ENCODE peak calls at places on chromosomes 4 and X, in nine cellular contexts. One of them, this sample, is unnamed.

GRCh38 chrX:135431886-135432285 is 10.1 kb downstream of the SMIM10L2A start:
- DNase-seq in A172: no peak
- DNase-seq in NCI-H1417: no peak
- DNase-seq in GM12878: no peak
- DNase-seq in activated CD8-positive, alpha-beta T cell treated with anti-CD3 and anti-CD28 coated beads, Interleukin-2, amount 10 ng/mL, durations not matched to agents 7 days and 5 days: no peak
- DNase-seq in mucosa of descending colon: no peak
- DNase-seq in left kidney: no peak
- DNase-seq in heart right ventricle: no peak
- DNase-seq in NCI-H748 treated with DMSO at 0.1 percent for 48 hours: no peak
- DNase-seq in this sample: no peak

GRCh38 chrX:7614616-7615015 is 228.4 kb upstream of the VCX start:
- DNase-seq in left kidney: peak; percentile 24
- DNase-seq in A172: no peak
- DNase-seq in GM12878: no peak
- DNase-seq in NCI-H1417: peak; percentile 82
- DNase-seq in NCI-H748 treated with DMSO at 0.1 percent for 48 hours: peak; percentile 95
- DNase-seq in heart right ventricle: no peak
- DNase-seq in activated CD8-positive, alpha-beta T cell treated with anti-CD3 and anti-CD28 coated beads, Interleukin-2, amount 10 ng/mL, durations not matched to agents 7 days and 5 days: no peak
- DNase-seq in mucosa of descending colon: no peak
- DNase-seq in this sample: peak; percentile 68

GRCh38 chr4:143286733-143287570 is 49.7 kb upstream of the GAB1 start:
- DNase-seq in left kidney: no peak
- DNase-seq in NCI-H1417: no peak
- DNase-seq in activated CD8-positive, alpha-beta T cell treated with anti-CD3 and anti-CD28 coated beads, Interleukin-2, amount 10 ng/mL, durations not matched to agents 7 days and 5 days: no peak
- DNase-seq in A172: no peak
- DNase-seq in GM12878: no peak
- DNase-seq in mucosa of descending colon: no peak
- DNase-seq in heart right ventricle: peak; percentile 13
- DNase-seq in NCI-H748 treated with DMSO at 0.1 percent for 48 hours: no peak
- DNase-seq in this sample: no peak

GRCh38 chr4:107037188-107037587 is 1.1 kb upstream of the DKK2 start:
- DNase-seq in left kidney: peak; percentile 77
- DNase-seq in GM12878: no peak
- DNase-seq in A172: no peak
- DNase-seq in NCI-H1417: peak; percentile 44
- DNase-seq in mucosa of descending colon: no peak
- DNase-seq in NCI-H748 treated with DMSO at 0.1 percent for 48 hours: no peak
- DNase-seq in activated CD8-positive, alpha-beta T cell treated with anti-CD3 and anti-CD28 coated beads, Interleukin-2, amount 10 ng/mL, durations not matched to agents 7 days and 5 days: no peak
- DNase-seq in heart right ventricle: no peak
- DNase-seq in this sample: no peak

GRCh38 chr4:145797278-145797677 is 117.3 kb downstream of the C4orf51 start:
- DNase-seq in GM12878: no peak
- DNase-seq in activated CD8-positive, alpha-beta T cell treated with anti-CD3 and anti-CD28 coated beads, Interleukin-2, amount 10 ng/mL, durations not matched to agents 7 days and 5 days: no peak
- DNase-seq in left kidney: peak; percentile 18
- DNase-seq in heart right ventricle: no peak
- DNase-seq in mucosa of descending colon: no peak
- DNase-seq in NCI-H748 treated with DMSO at 0.1 percent for 48 hours: no peak
- DNase-seq in A172: no peak
- DNase-seq in NCI-H1417: no peak
- DNase-seq in this sample: no peak

GRCh38 chrX:66030505-66031317 is 9.2 kb downstream of the VSIG4 start:
- DNase-seq in A172: no peak
- DNase-seq in NCI-H1417: no peak
- DNase-seq in activated CD8-positive, alpha-beta T cell treated with anti-CD3 and anti-CD28 coated beads, Interleukin-2, amount 10 ng/mL, durations not matched to agents 7 days and 5 days: peak; percentile 34
- DNase-seq in heart right ventricle: no peak
- DNase-seq in left kidney: peak; percentile 17
- DNase-seq in mucosa of descending colon: no peak
- DNase-seq in NCI-H748 treated with DMSO at 0.1 percent for 48 hours: no peak
- DNase-seq in GM12878: no peak
- DNase-seq in this sample: no peak

GRCh38 chr4:87839309-87839946 is 6.7 kb downstream of the MEPE start:
- DNase-seq in activated CD8-positive, alpha-beta T cell treated with anti-CD3 and anti-CD28 coated beads, Interleukin-2, amount 10 ng/mL, durations not matched to agents 7 days and 5 days: no peak
- DNase-seq in NCI-H1417: no peak
- DNase-seq in heart right ventricle: peak; percentile 28
- DNase-seq in left kidney: peak; percentile 35
- DNase-seq in GM12878: no peak
- DNase-seq in A172: peak; percentile 34
- DNase-seq in NCI-H748 treated with DMSO at 0.1 percent for 48 hours: no peak
- DNase-seq in mucosa of descending colon: no peak
- DNase-seq in this sample: peak; percentile 1

GRCh38 chr4:74096265-74096980 is 2.6 kb downstream of the CXCL2 start:
- DNase-seq in A172: no peak
- DNase-seq in GM12878: no peak
- DNase-seq in activated CD8-positive, alpha-beta T cell treated with anti-CD3 and anti-CD28 coated beads, Interleukin-2, amount 10 ng/mL, durations not matched to agents 7 days and 5 days: no peak
- DNase-seq in heart right ventricle: no peak
- DNase-seq in left kidney: no peak
- DNase-seq in mucosa of descending colon: no peak
- DNase-seq in NCI-H1417: no peak
- DNase-seq in NCI-H748 treated with DMSO at 0.1 percent for 48 hours: no peak
- DNase-seq in this sample: no peak

GRCh38 chr4:43379001-43379400 is 486.5 kb downstream of the GRXCR1 start:
- DNase-seq in A172: no peak
- DNase-seq in GM12878: no peak
- DNase-seq in mucosa of descending colon: no peak
- DNase-seq in left kidney: no peak
- DNase-seq in heart right ventricle: no peak
- DNase-seq in NCI-H748 treated with DMSO at 0.1 percent for 48 hours: no peak
- DNase-seq in NCI-H1417: no peak
- DNase-seq in activated CD8-positive, alpha-beta T cell treated with anti-CD3 and anti-CD28 coated beads, Interleukin-2, amount 10 ng/mL, durations not matched to agents 7 days and 5 days: no peak
- DNase-seq in this sample: no peak

GRCh38 chr4:76783836-76784235 is 114.1 kb downstream of the SOWAHB start:
- DNase-seq in left kidney: no peak
- DNase-seq in heart right ventricle: no peak
- DNase-seq in activated CD8-positive, alpha-beta T cell treated with anti-CD3 and anti-CD28 coated beads, Interleukin-2, amount 10 ng/mL, durations not matched to agents 7 days and 5 days: no peak
- DNase-seq in mucosa of descending colon: no peak
- DNase-seq in GM12878: no peak
- DNase-seq in NCI-H748 treated with DMSO at 0.1 percent for 48 hours: no peak
- DNase-seq in A172: no peak
- DNase-seq in NCI-H1417: no peak
- DNase-seq in this sample: no peak

GRCh38 chr4:7187297-7187592 is 5.1 kb upstream of the SORCS2 start:
- DNase-seq in left kidney: no peak
- DNase-seq in activated CD8-positive, alpha-beta T cell treated with anti-CD3 and anti-CD28 coated beads, Interleukin-2, amount 10 ng/mL, durations not matched to agents 7 days and 5 days: no peak
- DNase-seq in NCI-H1417: no peak
- DNase-seq in GM12878: no peak
- DNase-seq in heart right ventricle: no peak
- DNase-seq in A172: no peak
- DNase-seq in NCI-H748 treated with DMSO at 0.1 percent for 48 hours: no peak
- DNase-seq in mucosa of descending colon: peak; percentile 13
- DNase-seq in this sample: no peak

GRCh38 chr4:156456830-156457229 is 503.2 kb upstream of the CTSO start:
- DNase-seq in heart right ventricle: no peak
- DNase-seq in NCI-H1417: no peak
- DNase-seq in A172: no peak
- DNase-seq in mucosa of descending colon: no peak
- DNase-seq in NCI-H748 treated with DMSO at 0.1 percent for 48 hours: no peak
- DNase-seq in activated CD8-positive, alpha-beta T cell treated with anti-CD3 and anti-CD28 coated beads, Interleukin-2, amount 10 ng/mL, durations not matched to agents 7 days and 5 days: no peak
- DNase-seq in left kidney: no peak
- DNase-seq in GM12878: no peak
- DNase-seq in this sample: no peak

GRCh38 chrX:48711162-48711928 is 14.8 kb downstream of the SUV39H1 start:
- DNase-seq in left kidney: no peak
- DNase-seq in NCI-H1417: no peak
- DNase-seq in GM12878: no peak
- DNase-seq in NCI-H748 treated with DMSO at 0.1 percent for 48 hours: no peak
- DNase-seq in mucosa of descending colon: no peak
- DNase-seq in heart right ventricle: no peak
- DNase-seq in A172: no peak
- DNase-seq in activated CD8-positive, alpha-beta T cell treated with anti-CD3 and anti-CD28 coated beads, Interleukin-2, amount 10 ng/mL, durations not matched to agents 7 days and 5 days: no peak
- DNase-seq in this sample: no peak

GRCh38 chr4:99808260-99808857 is 8.3 kb upstream of the DAPP1 start:
- DNase-seq in NCI-H1417: peak; percentile 19
- DNase-seq in NCI-H748 treated with DMSO at 0.1 percent for 48 hours: peak; percentile 28
- DNase-seq in heart right ventricle: peak; percentile 40
- DNase-seq in activated CD8-positive, alpha-beta T cell treated with anti-CD3 and anti-CD28 coated beads, Interleukin-2, amount 10 ng/mL, durations not matched to agents 7 days and 5 days: peak; percentile 80
- DNase-seq in GM12878: no peak
- DNase-seq in left kidney: peak; percentile 74
- DNase-seq in mucosa of descending colon: no peak
- DNase-seq in A172: peak; percentile 40
- DNase-seq in this sample: no peak

This sample was measured in NCI-H1105.